ENCODE peak calls at places on chromosome 17, in six cellular contexts. One of them, this sample, is unnamed.

GRCh38 chr17:35242158-35242804 is 591 bp upstream of the SLFN5 start:
- DNase-seq in ovary: peak; percentile 59
- DNase-seq in ascending aorta: peak; percentile 40
- DNase-seq in Panc1: no peak
- DNase-seq in RWPE2: peak; percentile 87
- DNase-seq in endothelial cell of umbilical vein: peak; percentile 56
- DNase-seq in this sample: peak; percentile 49

GRCh38 chr17:79273660-79274059 is 199.0 kb downstream of the ENGASE start:
- DNase-seq in ovary: no peak
- DNase-seq in ascending aorta: no peak
- DNase-seq in Panc1: no peak
- DNase-seq in RWPE2: no peak
- DNase-seq in endothelial cell of umbilical vein: no peak
- DNase-seq in this sample: no peak

GRCh38 chr17:80861360-80861861 is 130.2 kb upstream of the CHMP6 start:
- DNase-seq in ovary: no peak
- DNase-seq in ascending aorta: no peak
- DNase-seq in Panc1: no peak
- DNase-seq in RWPE2: peak; percentile 30
- DNase-seq in endothelial cell of umbilical vein: no peak
- DNase-seq in this sample: no peak

GRCh38 chr17:21239680-21240374 is 13.4 kb downstream of the NATD1 start:
- DNase-seq in ovary: no peak
- DNase-seq in ascending aorta: no peak
- DNase-seq in Panc1: no peak
- DNase-seq in RWPE2: no peak
- DNase-seq in endothelial cell of umbilical vein: no peak
- DNase-seq in this sample: no peak

GRCh38 chr17:67477687-67478086 is 100.6 kb downstream of the PITPNC1 start:
- DNase-seq in ovary: no peak
- DNase-seq in ascending aorta: no peak
- DNase-seq in Panc1: no peak
- DNase-seq in RWPE2: no peak
- DNase-seq in endothelial cell of umbilical vein: no peak
- DNase-seq in this sample: no peak

GRCh38 chr17:1438593-1439083 is 17.4 kb downstream of the CRK start:
- DNase-seq in ovary: no peak
- DNase-seq in ascending aorta: no peak
- DNase-seq in Panc1: no peak
- DNase-seq in RWPE2: no peak
- DNase-seq in endothelial cell of umbilical vein: no peak
- DNase-seq in this sample: no peak

GRCh38 chr17:5864910-5865657 is 205.1 kb upstream of the WSCD1 start:
- DNase-seq in ovary: no peak
- DNase-seq in ascending aorta: no peak
- DNase-seq in Panc1: no peak
- DNase-seq in RWPE2: no peak
- DNase-seq in endothelial cell of umbilical vein: no peak
- DNase-seq in this sample: peak; percentile 56

GRCh38 chr17:7263071-7263800 is 958 bp upstream of the CLDN7 start:
- DNase-seq in ovary: no peak
- DNase-seq in ascending aorta: no peak
- DNase-seq in Panc1: no peak
- DNase-seq in RWPE2: no peak
- DNase-seq in endothelial cell of umbilical vein: no peak
- DNase-seq in this sample: peak; percentile 57

GRCh38 chr17:81025756-81026155 is 9.2 kb upstream of the BAIAP2 start:
- DNase-seq in ovary: no peak
- DNase-seq in ascending aorta: no peak
- DNase-seq in Panc1: no peak
- DNase-seq in RWPE2: no peak
- DNase-seq in endothelial cell of umbilical vein: no peak
- DNase-seq in this sample: no peak

GRCh38 chr17:66541461-66542182 is 239.2 kb downstream of the PRKCA start:
- DNase-seq in ovary: peak; percentile 51
- DNase-seq in ascending aorta: no peak
- DNase-seq in Panc1: no peak
- DNase-seq in RWPE2: no peak
- DNase-seq in endothelial cell of umbilical vein: no peak
- DNase-seq in this sample: no peak

GRCh38 chr17:57235124-57235523 is 21.2 kb upstream of the MSI2 start:
- DNase-seq in ovary: no peak
- DNase-seq in ascending aorta: no peak
- DNase-seq in Panc1: no peak
- DNase-seq in RWPE2: no peak
- DNase-seq in endothelial cell of umbilical vein: no peak
- DNase-seq in this sample: no peak

GRCh38 chr17:82366749-82367148 is 4.8 kb upstream of the UTS2R start:
- DNase-seq in ovary: no peak
- DNase-seq in ascending aorta: no peak
- DNase-seq in Panc1: no peak
- DNase-seq in RWPE2: no peak
- DNase-seq in endothelial cell of umbilical vein: no peak
- DNase-seq in this sample: no peak

GRCh38 chr17:10618202-10618635 is 38.9 kb downstream of the MYH3 start:
- DNase-seq in ovary: peak; percentile 54
- DNase-seq in ascending aorta: no peak
- DNase-seq in Panc1: peak; percentile 74
- DNase-seq in RWPE2: no peak
- DNase-seq in endothelial cell of umbilical vein: peak; percentile 46
- DNase-seq in this sample: peak; percentile 72

GRCh38 chr17:64355536-64356303 is 34.9 kb downstream of the PECAM1 start:
- DNase-seq in ovary: no peak
- DNase-seq in ascending aorta: no peak
- DNase-seq in Panc1: no peak
- DNase-seq in RWPE2: peak; percentile 29
- DNase-seq in endothelial cell of umbilical vein: peak; percentile 47
- DNase-seq in this sample: no peak

GRCh38 chr17:63519972-63520882 is 2.9 kb upstream of the KCNH6 start:
- DNase-seq in ovary: no peak
- DNase-seq in ascending aorta: no peak
- DNase-seq in Panc1: no peak
- DNase-seq in RWPE2: no peak
- DNase-seq in endothelial cell of umbilical vein: no peak
- DNase-seq in this sample: no peak

GRCh38 chr17:74296548-74296936 is 22.5 kb downstream of the DNAI2 start:
- DNase-seq in ovary: peak; percentile 76
- DNase-seq in ascending aorta: no peak
- DNase-seq in Panc1: no peak
- DNase-seq in RWPE2: no peak
- DNase-seq in endothelial cell of umbilical vein: peak; percentile 7
- DNase-seq in this sample: peak; percentile 87

GRCh38 chr17:15967706-15968399 is 22.9 kb downstream of the ADORA2B start:
- DNase-seq in ovary: no peak
- DNase-seq in ascending aorta: no peak
- DNase-seq in Panc1: no peak
- DNase-seq in RWPE2: no peak
- DNase-seq in endothelial cell of umbilical vein: no peak
- DNase-seq in this sample: no peak

GRCh38 chr17:15963670-15964110 is 18.8 kb downstream of the ADORA2B start:
- DNase-seq in ovary: no peak
- DNase-seq in ascending aorta: no peak
- DNase-seq in Panc1: no peak
- DNase-seq in RWPE2: peak; percentile 91
- DNase-seq in endothelial cell of umbilical vein: peak; percentile 44
- DNase-seq in this sample: no peak

GRCh38 chr17:15966879-15967248 is 21.9 kb downstream of the ADORA2B start:
- DNase-seq in ovary: no peak
- DNase-seq in ascending aorta: no peak
- DNase-seq in Panc1: no peak
- DNase-seq in RWPE2: no peak
- DNase-seq in endothelial cell of umbilical vein: no peak
- DNase-seq in this sample: no peak

GRCh38 chr17:15965510-15965909 is 20.6 kb downstream of the ADORA2B start:
- DNase-seq in ovary: no peak
- DNase-seq in ascending aorta: no peak
- DNase-seq in Panc1: no peak
- DNase-seq in RWPE2: no peak
- DNase-seq in endothelial cell of umbilical vein: no peak
- DNase-seq in this sample: no peak

GRCh38 chr17:15966183-15966878 is 21.4 kb downstream of the ADORA2B start:
- DNase-seq in ovary: no peak
- DNase-seq in ascending aorta: no peak
- DNase-seq in Panc1: no peak
- DNase-seq in RWPE2: no peak
- DNase-seq in endothelial cell of umbilical vein: peak; percentile 88
- DNase-seq in this sample: peak; percentile 65
- H3K27ac ChIP-seq in ovary: no peak overlapping the region
- H3K27ac ChIP-seq in ascending aorta: no peak overlapping the region
- H3K27ac ChIP-seq in Panc1: peak overlapping the region; percentile 93
- H3K27ac ChIP-seq in RWPE2: peak overlapping the region; percentile 89
- H3K27ac ChIP-seq in endothelial cell of umbilical vein: peak overlapping the region; percentile 73
- H3K27ac ChIP-seq in this sample: peak overlapping the region; percentile 38

DNA sequence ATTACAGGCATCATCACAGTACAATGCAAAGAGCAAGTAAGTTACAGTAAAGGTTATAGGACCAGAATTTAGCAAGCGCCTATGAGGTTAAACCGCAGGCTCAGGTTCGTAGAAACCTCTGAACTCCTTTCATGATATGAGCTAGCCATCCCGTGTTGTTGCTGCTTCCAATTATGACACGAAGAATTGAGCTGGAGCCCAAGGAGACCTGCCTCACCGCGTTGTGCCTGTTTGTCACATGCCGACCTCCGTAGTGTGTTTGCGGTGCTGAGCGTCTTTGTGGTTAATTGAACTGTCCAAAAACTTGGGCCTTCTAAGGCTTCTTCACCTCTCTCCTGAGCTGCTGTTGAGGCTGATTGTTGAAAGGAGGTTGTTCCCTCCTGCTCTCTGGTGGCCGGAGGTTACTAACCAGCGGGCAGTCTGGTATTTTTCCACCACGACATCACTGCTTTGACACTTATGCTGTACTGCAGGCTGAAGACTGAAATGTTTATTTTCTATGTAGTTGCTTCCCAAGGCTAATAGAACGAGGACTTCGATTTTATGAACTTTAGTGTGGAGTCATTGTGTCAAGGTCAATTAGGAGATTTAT is 67.5 kb downstream of the SEC14L1 start:
- DNase-seq in ovary: no peak
- DNase-seq in ascending aorta: no peak
- DNase-seq in Panc1: no peak
- DNase-seq in RWPE2: no peak
- DNase-seq in endothelial cell of umbilical vein: peak; percentile 78
- DNase-seq in this sample: no peak
- TF ChIP-seq CTCF in ovary: no peak
- TF ChIP-seq CTCF in ascending aorta: peak; percentile 49
- TF ChIP-seq CTCF in Panc1: no peak
- TF ChIP-seq CTCF in RWPE2: no peak
- TF ChIP-seq CTCF in endothelial cell of umbilical vein: peak; percentile 49
- TF ChIP-seq CTCF in this sample: peak; percentile 31

DNA sequence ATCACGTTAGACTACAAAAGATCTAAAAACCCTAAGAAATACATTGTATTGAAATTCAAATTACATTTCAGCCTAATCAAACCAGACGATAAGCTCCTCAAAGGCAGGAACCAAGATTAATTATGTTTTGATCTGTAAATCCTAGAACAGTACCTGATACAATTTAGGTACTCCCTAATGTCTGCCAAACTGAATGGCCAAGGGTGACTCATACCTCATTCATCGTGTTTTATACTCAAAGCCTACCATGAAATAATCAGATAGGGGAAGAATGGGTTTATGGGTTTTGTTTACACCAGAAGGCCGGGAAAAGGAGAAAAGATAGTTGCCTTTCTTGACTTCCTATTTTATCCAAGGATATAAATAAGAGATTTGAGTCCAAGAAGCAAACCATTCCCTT is 19.3 kb downstream of the MMD start:
- DNase-seq in ovary: no peak
- DNase-seq in ascending aorta: no peak
- DNase-seq in Panc1: no peak
- DNase-seq in RWPE2: no peak
- DNase-seq in endothelial cell of umbilical vein: no peak
- DNase-seq in this sample: no peak
- H3K36me3 ChIP-seq in ovary: no peaks in the 10 kb centered on the region
- H3K36me3 ChIP-seq in ascending aorta: peaks cover 17% of the 10 kb centered on the region
- H3K36me3 ChIP-seq in Panc1: no peaks in the 10 kb centered on the region
- H3K36me3 ChIP-seq in RWPE2: peaks cover 77% of the 10 kb centered on the region
- H3K36me3 ChIP-seq in endothelial cell of umbilical vein: no peaks in the 10 kb centered on the region
- H3K36me3 ChIP-seq in this sample: peaks cover 55% of the 10 kb centered on the region

GRCh38 chr17:41794603-41794975 is 8.1 kb upstream of the JUP start:
- DNase-seq in ovary: no peak
- DNase-seq in ascending aorta: no peak
- DNase-seq in Panc1: no peak
- DNase-seq in RWPE2: no peak
- DNase-seq in endothelial cell of umbilical vein: no peak
- DNase-seq in this sample: no peak

GRCh38 chr17:41793749-41794602 is 7.5 kb upstream of the JUP start:
- DNase-seq in ovary: no peak
- DNase-seq in ascending aorta: no peak
- DNase-seq in Panc1: no peak
- DNase-seq in RWPE2: no peak
- DNase-seq in endothelial cell of umbilical vein: peak; percentile 48
- DNase-seq in this sample: no peak

GRCh38 chr17:41797377-41797776 is 10.9 kb upstream of the JUP start:
- DNase-seq in ovary: no peak
- DNase-seq in ascending aorta: no peak
- DNase-seq in Panc1: no peak
- DNase-seq in RWPE2: no peak
- DNase-seq in endothelial cell of umbilical vein: no peak
- DNase-seq in this sample: no peak

GRCh38 chr17:41799366-41799765 is 12.4 kb downstream of the P3H4 start:
- DNase-seq in ovary: no peak
- DNase-seq in ascending aorta: no peak
- DNase-seq in Panc1: no peak
- DNase-seq in RWPE2: no peak
- DNase-seq in endothelial cell of umbilical vein: no peak
- DNase-seq in this sample: no peak

GRCh38 chr17:41796066-41796895 is 9.8 kb upstream of the JUP start:
- DNase-seq in ovary: no peak
- DNase-seq in ascending aorta: no peak
- DNase-seq in Panc1: no peak
- DNase-seq in RWPE2: no peak
- DNase-seq in endothelial cell of umbilical vein: no peak
- DNase-seq in this sample: no peak
- H3K27ac ChIP-seq in ovary: no peak overlapping the region
- H3K27ac ChIP-seq in ascending aorta: no peak overlapping the region
- H3K27ac ChIP-seq in Panc1: peak overlapping the region; percentile 57
- H3K27ac ChIP-seq in RWPE2: peak overlapping the region; percentile 30
- H3K27ac ChIP-seq in endothelial cell of umbilical vein: no peak overlapping the region
- H3K27ac ChIP-seq in this sample: no peak overlapping the region

GRCh38 chr17:61412860-61413653 is 13.4 kb downstream of the TBX2 start:
- DNase-seq in ovary: peak; percentile 31
- DNase-seq in ascending aorta: peak; percentile 8
- DNase-seq in Panc1: no peak
- DNase-seq in RWPE2: peak; percentile 38
- DNase-seq in endothelial cell of umbilical vein: no peak
- DNase-seq in this sample: peak; percentile 64

GRCh38 chr17:61410100-61410551 is 10.5 kb downstream of the TBX2 start:
- DNase-seq in ovary: peak; percentile 31
- DNase-seq in ascending aorta: peak; percentile 8
- DNase-seq in Panc1: no peak
- DNase-seq in RWPE2: peak; percentile 53
- DNase-seq in endothelial cell of umbilical vein: no peak
- DNase-seq in this sample: peak; percentile 51

GRCh38 chr17:61411944-61412859 is 12.6 kb downstream of the TBX2 start:
- DNase-seq in ovary: peak; percentile 87
- DNase-seq in ascending aorta: peak; percentile 35
- DNase-seq in Panc1: no peak
- DNase-seq in RWPE2: peak; percentile 91
- DNase-seq in endothelial cell of umbilical vein: peak; percentile 70
- DNase-seq in this sample: peak; percentile 87

GRCh38 chr17:61410555-61411089 is 11.0 kb downstream of the TBX2 start:
- DNase-seq in ovary: peak; percentile 83
- DNase-seq in ascending aorta: peak; percentile 13
- DNase-seq in Panc1: no peak
- DNase-seq in RWPE2: peak; percentile 68
- DNase-seq in endothelial cell of umbilical vein: peak; percentile 55
- DNase-seq in this sample: peak; percentile 96

GRCh38 chr17:61411114-61411943 is 11.7 kb downstream of the TBX2 start:
- DNase-seq in ovary: peak; percentile 66
- DNase-seq in ascending aorta: peak; percentile 9
- DNase-seq in Panc1: no peak
- DNase-seq in RWPE2: peak; percentile 73
- DNase-seq in endothelial cell of umbilical vein: peak; percentile 20
- DNase-seq in this sample: peak; percentile 85
- TF ChIP-seq CTCF in ovary: no peak
- TF ChIP-seq CTCF in ascending aorta: no peak
- TF ChIP-seq CTCF in Panc1: peak; percentile 3
- TF ChIP-seq CTCF in RWPE2: no peak
- TF ChIP-seq CTCF in endothelial cell of umbilical vein: peak; percentile 17
- TF ChIP-seq CTCF in this sample: peak; percentile 61

This sample was measured in WERI-Rb-1.